ENCODE peak calls at places on chromosomes 4 and X, in four cellular contexts. H, V, D and C are unnamed samples. For H3K4me1, the result is how much of the 10 kb centered on the place peaks cover.

GRCh38 chrX:118355225-118355920 is 9.5 kb downstream of the WDR44 start:
- DNase-seq in H (no peak), V (peak), D (no peak), C (no peak)

GRCh38 chrX:100976211-100976610 is 6.7 kb downstream of the ARL13A start:
- DNase-seq in H (no peak), V (no peak), D (no peak), C (no peak)

GRCh38 chr4:85510632-85510984 is 35.7 kb downstream of the ARHGAP24 start:
- DNase-seq in H (no peak), V (no peak), D (no peak), C (no peak)

GRCh38 chr4:22385615-22386014 is 130.3 kb downstream of the ADGRA3 start:
- DNase-seq in H (no peak), V (peak), D (peak), C (peak)

GRCh38 chr4:56871357-56871993 is 36.2 kb upstream of the REST start:
- DNase-seq in H (peak), V (no peak), D (no peak), C (peak)

GRCh38 chr4:105840426-105841174 is 54.7 kb upstream of the NPNT start:
- DNase-seq in H (no peak), V (no peak), D (no peak), C (no peak)

GRCh38 chrX:108275732-108276131 is 162.5 kb downstream of the COL4A6 start:
- DNase-seq in H (no peak), V (no peak), D (no peak), C (no peak)

GRCh38 chr4:76751612-76752343 is 146.2 kb downstream of the SOWAHB start:
- DNase-seq in H (no peak), V (no peak), D (no peak), C (no peak)

GRCh38 chr4:145324161-145324560 is 143.8 kb upstream of the OTUD4 start:
- DNase-seq in H (no peak), V (peak), D (no peak), C (no peak)

GRCh38 chr4:152528060-152528459 is 7.8 kb downstream of the FBXW7 start:
- DNase-seq in H (no peak), V (no peak), D (no peak), C (no peak)

GRCh38 chr4:90419124-90419711 is 292.0 kb downstream of the CCSER1 start:
- DNase-seq in H (peak), V (peak), D (no peak), C (peak)

GRCh38 chr4:17491196-17491595 is 20.7 kb downstream of the QDPR start:
- DNase-seq in H (no peak), V (no peak), D (no peak), C (no peak)

GRCh38 chr4:86594559-86595425 is 677 bp downstream of the PTPN13 start:
- DNase-seq in H (peak), V (peak), D (no peak), C (peak)

GRCh38 chrX:46838482-46838857 is 1.6 kb downstream of the RP2 start:
- DNase-seq in H (no peak), V (no peak), D (no peak), C (peak)

GRCh38 chr4:148116971-148117370 is 325.2 kb downstream of the NR3C2 start:
- DNase-seq in H (no peak), V (peak), D (no peak), C (no peak)

GRCh38 chr4:148118179-148118578 is 324.0 kb downstream of the NR3C2 start:
- DNase-seq in H (no peak), V (no peak), D (no peak), C (no peak)

GRCh38 chr4:148116264-148116663 is 325.9 kb downstream of the NR3C2 start:
- DNase-seq in H (no peak), V (no peak), D (no peak), C (peak)

GRCh38 chr4:148120216-148120615 is 322.0 kb downstream of the NR3C2 start:
- DNase-seq in H (no peak), V (no peak), D (no peak), C (no peak)

GRCh38 chr4:148118628-148119027 is 323.6 kb downstream of the NR3C2 start:
- DNase-seq in H (no peak), V (no peak), D (no peak), C (no peak)
- TF ChIP-seq CTCF in H (no peak), V (no peak), D (no peak), C (no peak)

DNA sequence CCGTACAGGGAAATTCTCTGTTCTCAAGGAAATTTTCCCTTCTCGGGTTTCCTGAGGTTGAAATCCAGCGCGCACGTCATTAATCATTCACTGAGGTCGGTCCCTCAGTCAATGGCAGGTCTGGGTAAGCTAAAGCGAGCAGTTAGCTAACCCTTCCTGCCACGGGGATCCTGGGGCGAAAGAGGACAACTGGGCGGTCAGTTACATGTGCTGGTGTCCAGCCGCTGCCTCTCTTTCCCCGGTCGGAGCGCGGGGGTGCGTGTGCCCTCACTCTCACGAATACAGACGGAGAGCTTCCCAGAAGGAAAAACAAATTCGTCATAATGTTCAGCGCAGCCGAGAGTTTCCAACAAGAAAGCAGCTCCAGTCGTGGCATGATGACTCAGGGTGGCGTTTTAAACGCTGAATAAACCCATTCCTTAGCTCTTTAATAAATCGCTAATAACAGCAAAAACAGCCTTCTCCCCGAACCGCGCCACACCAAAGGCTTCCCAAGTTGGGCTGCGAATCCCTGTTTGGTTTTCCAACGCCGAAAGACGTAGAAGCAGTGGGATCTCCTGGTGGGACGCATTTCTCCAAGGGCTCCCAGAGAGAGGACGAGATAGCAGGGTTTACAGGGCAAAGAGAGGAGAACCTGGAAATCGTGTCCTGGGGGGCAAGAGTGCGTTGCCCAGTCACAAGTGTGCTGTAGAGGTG is 745 bp upstream of the FGF5 start:
- DNase-seq in H (peak), V (peak), D (peak), C (peak)
- TF ChIP-seq EZH2 in H (peak), V (no peak), D (no peak), C (no peak)

DNA sequence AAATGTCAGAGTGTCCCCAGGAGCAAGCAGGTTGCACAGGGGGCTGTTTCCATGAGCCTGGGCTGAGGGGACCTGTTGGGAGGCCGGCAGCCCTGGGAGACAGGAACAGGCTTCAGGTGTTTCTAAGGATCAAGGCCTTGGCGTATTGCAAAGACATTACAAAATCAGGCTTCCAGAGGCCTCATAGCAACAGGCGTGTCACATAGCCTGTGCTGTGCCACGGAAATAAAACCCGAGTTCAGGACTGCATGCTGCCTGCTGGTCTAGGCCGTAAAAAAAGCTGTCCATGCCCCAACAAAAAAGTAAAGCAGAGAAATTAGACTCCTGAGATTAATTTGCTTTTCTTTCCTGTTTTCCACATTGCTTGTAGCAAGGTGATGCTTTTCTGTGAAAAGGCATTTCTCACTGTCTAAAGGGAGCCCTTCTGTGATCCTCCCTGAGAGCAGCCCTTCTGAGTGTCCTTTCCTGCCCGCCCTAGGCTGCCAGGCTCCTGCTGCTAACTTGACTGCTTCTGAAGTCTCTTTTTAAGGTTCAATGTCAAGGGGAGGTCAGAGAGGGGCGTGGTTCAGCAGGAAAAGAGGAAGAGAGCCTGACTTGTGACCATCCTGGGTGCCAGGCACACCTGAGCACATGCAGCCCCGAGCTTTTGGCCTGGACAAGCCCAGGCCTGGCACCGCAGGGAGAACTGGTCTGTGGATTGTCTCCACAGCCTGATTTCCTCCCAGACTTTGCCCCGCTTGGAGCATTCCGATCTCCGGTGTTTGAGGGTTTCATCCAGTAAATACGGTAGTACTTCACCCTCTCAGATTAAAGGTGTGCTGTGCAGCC is 21.3 kb downstream of the SHROOM2 start:
- DNase-seq in H (no peak), V (peak), D (no peak), C (no peak)
- H3K4me1 ChIP-seq in H (under half), V (under half), D (under half), C (under half)

GRCh38 chr4:35918491-35918977 is 325.8 kb downstream of the ARAP2 start:
- DNase-seq in H (no peak), V (no peak), D (no peak), C (no peak)
- TF ChIP-seq CTCF in H (no peak), V (no peak), D (no peak), C (no peak)

GRCh38 chr4:13535708-13536361 is 8.5 kb downstream of the NKX3-2 start:
- DNase-seq in H (peak), V (no peak), D (no peak), C (no peak)
- TF ChIP-seq EZH2 in H (peak), V (peak), D (peak), C (peak)